ENCODE peak calls at places on chromosomes 16 and 17, in five cellular contexts. P is A549; B is GM13976; F is stimulated activated naive CD8-positive, alpha-beta T cell treated with anti-CD3 and anti-CD28 coated beads, Interleukin-15, amount 100 ng/mL, for 72 hours; Z is NCI-H1436. H is an unnamed sample.
A peak's percentile ranks its signal among the peaks of the same experiment; 100 is the strongest.

GRCh38 chr16:53542283-53542682 is 39.3 kb upstream of the AKTIP start:
- DNase-seq in P (no peak), B (no peak), F (no peak), Z (no peak), H (no peak)

GRCh38 chr16:31148281-31148728 is 1.6 kb downstream of the PRSS36 start:
- DNase-seq in P (no peak), B (no peak), F (no peak), Z (no peak), H (no peak)

GRCh38 chr16:50822671-50823070 is 80.8 kb downstream of the CYLD start:
- DNase-seq in P (no peak), B (no peak), F (no peak), Z (no peak), H (no peak)

GRCh38 chr16:84054916-84055315 is 12.3 kb upstream of the SLC38A8 start:
- DNase-seq in P (no peak), B (no peak), F (no peak), Z (no peak), H (no peak)

GRCh38 chr16:27405546-27406451 is 3.8 kb downstream of the IL21R start:
- DNase-seq in P (no peak), B (no peak), F (peak; percentile 72), Z (no peak), H (no peak)

GRCh38 chr17:80877095-80877828 is 114.4 kb upstream of the CHMP6 start:
- DNase-seq in P (no peak), B (peak; percentile 87), F (peak; percentile 75), Z (no peak), H (no peak)

GRCh38 chr17:40499551-40500189 is 1.8 kb downstream of the TNS4 start:
- DNase-seq in P (peak; percentile 88), B (no peak), F (no peak), Z (no peak), H (peak; percentile 38)

GRCh38 chr16:72921620-72922019 is 126.3 kb downstream of the ZFHX3 start:
- DNase-seq in P (no peak), B (no peak), F (no peak), Z (no peak), H (peak; percentile 74)

GRCh38 chr17:1039511-1040215 is 42.7 kb downstream of the TIMM22 start:
- DNase-seq in P (no peak), B (no peak), F (no peak), Z (no peak), H (no peak)

GRCh38 chr17:58344047-58344790 is 7.8 kb downstream of the SUPT4H1 start:
- DNase-seq in P (no peak), B (peak; percentile 77), F (peak; percentile 90), Z (no peak), H (no peak)

GRCh38 chr16:64823676-64824075 is 298.2 kb downstream of the CDH11 start:
- DNase-seq in P (no peak), B (no peak), F (no peak), Z (no peak), H (no peak)

GRCh38 chr16:74297296-74297665 is 667 bp downstream of the PSMD7 start:
- DNase-seq in P (no peak), B (peak; percentile 49), F (peak; percentile 17), Z (no peak), H (no peak)

GRCh38 chr16:10576390-10577304 is 3.8 kb downstream of the EMP2 start:
- DNase-seq in P (no peak), B (no peak), F (no peak), Z (no peak), H (no peak)

GRCh38 chr16:27429981-27430441 is 28.0 kb downstream of the IL21R start:
- DNase-seq in P (no peak), B (peak; percentile 41), F (peak; percentile 0), Z (no peak), H (no peak)

GRCh38 chr17:4557626-4558310 is 2.6 kb upstream of the MYBBP1A start:
- DNase-seq in P (no peak), B (no peak), F (no peak), Z (no peak), H (no peak)

GRCh38 chr16:6889106-6889505 is 443.5 kb upstream of the RBFOX1 start:
- DNase-seq in P (no peak), B (no peak), F (no peak), Z (no peak), H (no peak)

GRCh38 chr17:17182601-17183136 is 23.5 kb downstream of the PLD6 start:
- DNase-seq in P (no peak), B (no peak), F (no peak), Z (no peak), H (peak; percentile 18)

GRCh38 chr17:40497704-40498103 is 3.7 kb downstream of the TNS4 start:
- DNase-seq in P (peak; percentile 63), B (no peak), F (no peak), Z (no peak), H (no peak)

GRCh38 chr17:48878920-48879898 is 13.4 kb upstream of the ATP5MC1 start:
- DNase-seq in P (peak; percentile 85), B (peak; percentile 84), F (peak; percentile 61), Z (peak; percentile 77), H (peak; percentile 75)

GRCh38 chr16:66894948-66895696 is 14.8 kb downstream of the PDP2 start:
- DNase-seq in P (peak; percentile 78), B (peak; percentile 83), F (peak; percentile 49), Z (peak; percentile 55), H (peak; percentile 7)

GRCh38 chr17:37137906-37138413 is 189.2 kb downstream of the AATF start:
- DNase-seq in P (no peak), B (no peak), F (no peak), Z (no peak), H (no peak)

GRCh38 chr16:68233085-68233834 is 2.7 kb downstream of the ESRP2 start:
- DNase-seq in P (no peak), B (no peak), F (peak; percentile 37), Z (no peak), H (no peak)

GRCh38 chr16:2835638-2836493 is 5.8 kb downstream of the ZG16B start:
- DNase-seq in P (peak; percentile 90), B (no peak), F (no peak), Z (no peak), H (no peak)

GRCh38 chr17:6893382-6894205 is 62.1 kb upstream of the TEKT1 start:
- DNase-seq in P (no peak), B (no peak), F (no peak), Z (no peak), H (no peak)

GRCh38 chr17:36888236-36888957 is 48.9 kb upstream of the LHX1 start:
- DNase-seq in P (no peak), B (no peak), F (no peak), Z (peak; percentile 92), H (peak; percentile 83)

GRCh38 chr16:58634265-58634802 is 4.7 kb upstream of the CNOT1 start:
- DNase-seq in P (no peak), B (no peak), F (no peak), Z (no peak), H (no peak)

GRCh38 chr16:81806696-81807095 is 27.6 kb downstream of the PLCG2 start:
- DNase-seq in P (no peak), B (no peak), F (no peak), Z (no peak), H (no peak)

GRCh38 chr17:55895112-55895759 is 144.4 kb downstream of the PCTP start:
- DNase-seq in P (no peak), B (no peak), F (no peak), Z (no peak), H (no peak)

GRCh38 chr16:66474750-66475199 is 47.7 kb downstream of the BEAN1 start:
- DNase-seq in P (no peak), B (peak; percentile 85), F (peak; percentile 51), Z (peak; percentile 46), H (peak; percentile 80)

GRCh38 chr16:27822529-27823437 is 240.7 kb downstream of the GSG1L start:
- DNase-seq in P (no peak), B (no peak), F (no peak), Z (peak; percentile 6), H (peak; percentile 17)

GRCh38 chr16:1003551-1004347 is 22.2 kb downstream of the SOX8 start:
- DNase-seq in P (no peak), B (no peak), F (no peak), Z (no peak), H (no peak)

GRCh38 chr16:84964729-84965128 is 46.6 kb downstream of the ZDHHC7 start:
- DNase-seq in P (no peak), B (no peak), F (no peak), Z (no peak), H (no peak)

GRCh38 chr17:67063146-67063545 is 18.8 kb downstream of the CACNG1 start:
- DNase-seq in P (no peak), B (no peak), F (no peak), Z (no peak), H (no peak)

GRCh38 chr16:85395913-85396878 is 216.9 kb upstream of the GSE1 start:
- DNase-seq in P (no peak), B (no peak), F (no peak), Z (no peak), H (peak; percentile 32)

GRCh38 chr17:31678431-31678830 is 180.6 kb downstream of the COPRS start:
- DNase-seq in P (no peak), B (no peak), F (no peak), Z (no peak), H (no peak)

GRCh38 chr17:33494156-33494555 is 201.1 kb upstream of the ASIC2 start:
- DNase-seq in P (no peak), B (no peak), F (no peak), Z (no peak), H (no peak)

H was measured in NCI-H345.